ENCODE peak calls at places on chromosomes 12 and 14, in nine cellular contexts. P is cardiac muscle cell; Y is Panc1; B is right lobe of liver; M is fibroblast of pulmonary artery; U is spleen; D is transverse colon; S is left ventricle myocardium inferior; N is effector memory CD4-positive, alpha-beta T cell. G is an unnamed sample.

GRCh38 chr12:51388066-51388799 is 3.0 kb downstream of the GALNT6 start:
- DNase-seq in P (peak), D (no peak), N (no peak), Y (no peak), B (no peak), U (no peak), S (no peak), M (peak), G (peak)

GRCh38 chr14:88029500-88029899 is 24.6 kb downstream of the GPR65 start:
- DNase-seq in B (no peak), Y (no peak), U (no peak), D (no peak), N (no peak), S (no peak), P (no peak), M (no peak), G (no peak)

GRCh38 chr12:659090-659683 is 4.1 kb downstream of the NINJ2 start:
- DNase-seq in P (no peak), Y (no peak), M (no peak), D (no peak), S (no peak), B (peak), U (no peak), N (no peak), G (no peak)

GRCh38 chr14:77844802-77845201 is 44.9 kb downstream of the ADCK1 start:
- DNase-seq in U (no peak), N (no peak), D (no peak), P (no peak), B (no peak), Y (no peak), M (no peak), S (no peak), G (no peak)

GRCh38 chr12:27233814-27234213 is 10.3 kb upstream of the STK38L start:
- DNase-seq in P (no peak), Y (no peak), U (no peak), S (no peak), D (no peak), N (no peak), M (no peak), B (no peak), G (no peak)

GRCh38 chr14:25049127-25049558 is 804 bp downstream of the STXBP6 start:
- DNase-seq in U (no peak), N (no peak), B (no peak), D (peak), M (peak), P (peak), S (no peak), Y (no peak), G (no peak)

GRCh38 chr12:70246580-70246979 is 3.3 kb downstream of the CNOT2 start:
- DNase-seq in D (no peak), B (no peak), P (no peak), N (no peak), Y (no peak), U (no peak), M (no peak), S (no peak), G (no peak)

GRCh38 chr12:77537648-77538047 is 293.0 kb upstream of the NAV3 start:
- DNase-seq in B (no peak), P (peak), D (no peak), M (peak), Y (no peak), U (no peak), N (no peak), S (no peak), G (no peak)

GRCh38 chr14:32757568-32757967 is 181.1 kb upstream of the NPAS3 start:
- DNase-seq in P (no peak), B (no peak), U (no peak), N (no peak), S (no peak), Y (no peak), D (no peak), M (peak), G (no peak)

GRCh38 chr12:2615665-2616387 is 178.9 kb upstream of the FKBP4 start:
- DNase-seq in U (peak), M (peak), S (peak), N (no peak), Y (no peak), P (peak), B (no peak), D (no peak), G (no peak)
- H3K4me3 ChIP-seq in U (no peak), M (no peak), S (no peak), N (no peak), Y (no peak), P (no peak), B (no peak), D (no peak), G (no peak)

GRCh38 chr12:48182659-48183058 is 785 bp upstream of the CCDC184 start:
- DNase-seq in P (no peak), N (no peak), U (no peak), S (no peak), M (no peak), D (no peak), Y (no peak), B (no peak), G (no peak)

GRCh38 chr12:48183876-48184548 is 568 bp downstream of the CCDC184 start:
- DNase-seq in M (no peak), B (no peak), Y (no peak), U (no peak), S (no peak), P (no peak), D (no peak), N (no peak), G (no peak)

GRCh38 chr12:48184549-48184922 is 1.1 kb downstream of the CCDC184 start:
- DNase-seq in S (no peak), Y (no peak), M (no peak), N (no peak), B (no peak), P (no peak), U (no peak), D (no peak), G (no peak)

GRCh38 chr12:48183091-48183875 is at the start of gene CCDC184:
- DNase-seq in Y (peak), S (peak), U (peak), B (peak), D (peak), N (peak), P (peak), M (peak), G (peak)

GRCh38 chr12:48185181-48185919 is 1.9 kb downstream of the CCDC184 start:
- DNase-seq in S (no peak), D (no peak), N (no peak), P (peak), U (no peak), M (no peak), B (no peak), Y (no peak), G (no peak)
- H3K4me3 ChIP-seq in S (peak), D (no peak), N (no peak), P (no peak), U (no peak), M (no peak), B (no peak), Y (no peak), G (no peak)

GRCh38 chr14:105474478-105475268 is at the start of gene CRIP2:
- DNase-seq in B (no peak), N (peak), U (no peak), S (peak), P (peak), D (no peak), Y (no peak), M (peak), G (no peak)

GRCh38 chr14:105473033-105473676 is 1.5 kb upstream of the CRIP2 start:
- DNase-seq in D (no peak), Y (no peak), M (no peak), B (no peak), S (peak), P (no peak), N (no peak), U (no peak), G (no peak)

GRCh38 chr14:105475269-105475915 is 771 bp downstream of the CRIP2 start:
- DNase-seq in M (no peak), S (no peak), P (no peak), N (no peak), Y (no peak), B (peak), D (no peak), U (no peak), G (no peak)

GRCh38 chr14:105472496-105472991 is 2.1 kb upstream of the CRIP2 start:
- DNase-seq in M (no peak), B (peak), D (no peak), S (peak), U (no peak), N (no peak), P (no peak), Y (no peak), G (no peak)

DNA sequence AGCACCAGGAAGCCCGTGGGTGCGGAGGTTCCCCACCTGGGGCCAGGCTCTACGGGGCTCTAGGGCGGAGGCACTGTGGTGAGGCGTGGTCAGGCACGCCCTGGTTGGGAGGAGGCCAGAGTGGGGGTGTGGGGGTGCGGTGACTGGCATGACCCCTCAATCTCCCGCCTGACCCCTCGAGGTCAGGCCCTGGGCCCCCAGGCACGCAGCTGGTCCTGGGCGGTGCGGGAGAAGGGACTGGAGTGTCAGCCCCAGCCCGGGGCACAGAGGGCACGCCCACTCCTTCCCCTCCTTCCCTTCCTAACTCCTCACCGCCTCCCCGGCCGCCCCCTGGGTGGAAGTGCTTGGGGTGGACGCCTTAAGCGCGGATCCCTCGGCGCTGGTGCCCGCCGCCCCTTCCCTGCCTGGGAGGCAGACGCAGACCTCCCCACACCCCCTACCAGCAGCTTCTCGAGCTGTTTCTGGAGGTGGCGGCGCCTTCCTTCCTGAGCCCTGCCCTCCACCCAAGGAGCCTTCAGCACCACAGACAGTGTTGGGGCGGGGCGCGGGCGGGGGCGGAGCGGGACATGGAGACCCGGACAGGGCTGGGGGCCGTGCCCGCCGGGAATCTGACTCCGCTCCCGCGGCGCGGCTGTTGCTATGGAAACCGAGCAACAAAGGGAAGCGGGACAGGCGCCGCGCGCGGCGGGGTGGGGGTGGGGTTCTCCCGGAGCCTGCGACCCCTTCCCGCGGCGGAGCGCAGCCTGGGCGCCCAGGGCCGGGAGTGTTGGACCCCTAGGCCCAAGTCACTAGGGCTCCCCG is 744 bp upstream of the CRIP2 start:
- DNase-seq in N (peak), D (peak), S (peak), B (peak), U (peak), M (peak), P (peak), Y (no peak), G (peak)
- H3K4me3 ChIP-seq in N (peak), D (peak), S (peak), B (peak), U (peak), M (peak), P (peak), Y (peak), G (peak)

DNA sequence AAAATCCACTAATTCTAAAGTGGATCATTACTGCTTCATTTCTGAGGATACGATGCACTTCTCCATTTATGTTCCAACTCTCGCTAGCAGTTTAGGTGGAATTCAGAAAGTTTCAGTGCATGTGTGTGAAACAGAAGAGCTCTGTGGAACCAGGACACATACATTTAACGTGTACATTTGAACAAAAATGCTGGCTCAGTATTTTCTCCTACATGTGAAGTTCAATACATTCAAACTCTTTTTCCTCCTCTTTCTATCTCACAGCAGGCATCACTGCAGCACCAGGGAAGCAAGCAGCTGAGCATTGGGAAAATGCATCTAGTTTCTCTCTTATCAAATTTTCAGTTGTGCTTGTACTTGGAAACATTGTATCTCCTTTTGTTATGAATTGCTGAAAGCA is 169.4 kb upstream of the CNTN1 start:
- DNase-seq in N (no peak), B (no peak), Y (no peak), U (no peak), S (no peak), M (no peak), P (no peak), D (no peak), G (no peak)
- H3K4me3 ChIP-seq in N (no peak), B (no peak), Y (no peak), U (no peak), S (no peak), M (no peak), P (no peak), D (no peak), G (no peak)

GRCh38 chr12:89928467-89928866 is 219.8 kb upstream of the ATP2B1 start:
- DNase-seq in S (no peak), Y (no peak), D (no peak), P (no peak), N (no peak), U (no peak), B (no peak), M (no peak), G (no peak)

GRCh38 chr12:89924191-89924590 is 215.6 kb upstream of the ATP2B1 start:
- DNase-seq in U (no peak), N (no peak), S (no peak), D (no peak), Y (no peak), M (no peak), P (no peak), B (no peak), G (no peak)

GRCh38 chr12:89932950-89933349 is 224.3 kb upstream of the ATP2B1 start:
- DNase-seq in N (no peak), Y (no peak), D (no peak), S (no peak), U (no peak), M (no peak), P (no peak), B (no peak), G (no peak)

GRCh38 chr12:89927226-89927698 is 218.6 kb upstream of the ATP2B1 start:
- DNase-seq in U (no peak), S (no peak), Y (no peak), N (no peak), D (no peak), M (no peak), P (no peak), B (no peak), G (no peak)
- H3K4me3 ChIP-seq in U (no peak), S (no peak), Y (no peak), N (no peak), D (no peak), M (no peak), P (no peak), B (no peak), G (no peak)

GRCh38 chr12:126189856-126190255 is 1124.6 kb downstream of the AACS start:
- DNase-seq in B (no peak), Y (no peak), U (no peak), D (no peak), M (no peak), S (no peak), P (no peak), N (no peak), G (no peak)

GRCh38 chr12:126191949-126192348 is 1126.7 kb downstream of the AACS start:
- DNase-seq in N (no peak), U (no peak), S (no peak), B (no peak), Y (no peak), M (no peak), P (no peak), D (no peak), G (no peak)

GRCh38 chr12:126193190-126193589 is 1128.0 kb downstream of the AACS start:
- DNase-seq in M (no peak), N (no peak), P (no peak), D (no peak), S (no peak), Y (no peak), B (no peak), U (no peak), G (no peak)

GRCh38 chr12:126196263-126196662 is 1131.0 kb downstream of the AACS start:
- DNase-seq in P (no peak), Y (no peak), N (no peak), M (no peak), U (no peak), S (no peak), B (no peak), D (no peak), G (no peak)

DNA sequence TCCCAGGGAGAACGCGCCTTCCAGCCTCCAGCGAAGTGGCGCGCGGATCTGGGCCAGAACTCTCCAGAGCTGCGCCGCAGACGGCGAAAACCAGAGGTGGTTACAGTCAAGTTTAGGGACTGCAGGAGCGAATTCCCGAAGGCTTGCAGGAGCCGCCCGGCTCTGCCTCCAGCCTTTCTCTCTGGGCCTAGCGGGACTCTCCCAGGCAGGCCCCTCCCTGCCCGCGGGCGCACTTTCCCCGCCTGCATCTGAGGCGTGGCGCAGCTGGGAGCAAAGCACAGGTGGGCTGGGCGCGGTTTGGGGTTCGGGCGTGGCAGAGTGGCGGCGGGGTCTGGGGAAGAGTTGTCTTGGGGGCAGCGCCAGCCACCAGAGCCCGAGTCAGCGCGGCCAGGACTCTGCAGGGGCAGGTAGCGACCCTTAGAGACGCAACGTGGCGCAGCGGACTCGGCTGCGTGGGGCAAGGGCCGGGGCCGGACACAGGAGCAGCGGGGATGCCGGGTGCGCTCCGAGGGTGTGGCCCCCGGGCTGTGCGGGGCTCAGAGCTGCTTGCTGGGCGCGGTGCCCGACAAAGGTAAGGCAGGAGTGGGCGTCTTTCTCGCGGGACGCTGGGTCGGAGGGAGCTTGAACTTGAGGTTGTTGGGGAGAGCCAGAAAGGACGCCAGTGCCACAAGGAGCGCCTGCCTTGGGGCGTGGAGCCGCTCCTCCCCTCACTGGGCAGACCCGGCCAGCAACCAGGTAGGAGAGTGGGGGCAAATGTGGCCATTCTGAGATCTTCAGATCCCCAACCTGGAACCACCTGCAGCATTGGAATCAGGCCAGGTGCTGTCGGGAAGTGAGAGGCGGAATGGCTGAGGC is 1126.0 kb downstream of the AACS start:
- DNase-seq in U (peak), Y (no peak), D (no peak), M (peak), B (no peak), N (no peak), S (no peak), P (peak), G (peak)
- H3K4me3 ChIP-seq in U (peak), Y (peak), D (no peak), M (peak), B (no peak), N (no peak), S (peak), P (peak), G (peak)

GRCh38 chr14:68291820-68292219 is 472.2 kb downstream of the RAD51B start:
- DNase-seq in S (no peak), D (no peak), B (no peak), N (no peak), U (no peak), M (no peak), Y (no peak), P (no peak), G (peak)

GRCh38 chr14:68297011-68297410 is 477.4 kb downstream of the RAD51B start:
- DNase-seq in P (no peak), S (no peak), D (no peak), U (no peak), Y (no peak), N (no peak), B (no peak), M (no peak), G (no peak)

GRCh38 chr14:68295316-68295816 is 475.8 kb downstream of the RAD51B start:
- DNase-seq in N (no peak), U (peak), Y (no peak), P (peak), S (peak), B (no peak), D (peak), M (peak), G (no peak)

GRCh38 chr14:68292467-68293334 is 473.1 kb downstream of the RAD51B start:
- DNase-seq in U (no peak), M (peak), D (peak), Y (no peak), B (no peak), P (peak), S (no peak), N (no peak), G (no peak)

GRCh38 chr14:68293404-68293803 is 473.8 kb downstream of the RAD51B start:
- DNase-seq in D (peak), S (no peak), M (no peak), N (no peak), B (no peak), P (no peak), U (peak), Y (no peak), G (no peak)
- H3K4me3 ChIP-seq in D (no peak), S (no peak), M (no peak), N (no peak), B (no peak), P (no peak), U (no peak), Y (no peak), G (no peak)

DNA sequence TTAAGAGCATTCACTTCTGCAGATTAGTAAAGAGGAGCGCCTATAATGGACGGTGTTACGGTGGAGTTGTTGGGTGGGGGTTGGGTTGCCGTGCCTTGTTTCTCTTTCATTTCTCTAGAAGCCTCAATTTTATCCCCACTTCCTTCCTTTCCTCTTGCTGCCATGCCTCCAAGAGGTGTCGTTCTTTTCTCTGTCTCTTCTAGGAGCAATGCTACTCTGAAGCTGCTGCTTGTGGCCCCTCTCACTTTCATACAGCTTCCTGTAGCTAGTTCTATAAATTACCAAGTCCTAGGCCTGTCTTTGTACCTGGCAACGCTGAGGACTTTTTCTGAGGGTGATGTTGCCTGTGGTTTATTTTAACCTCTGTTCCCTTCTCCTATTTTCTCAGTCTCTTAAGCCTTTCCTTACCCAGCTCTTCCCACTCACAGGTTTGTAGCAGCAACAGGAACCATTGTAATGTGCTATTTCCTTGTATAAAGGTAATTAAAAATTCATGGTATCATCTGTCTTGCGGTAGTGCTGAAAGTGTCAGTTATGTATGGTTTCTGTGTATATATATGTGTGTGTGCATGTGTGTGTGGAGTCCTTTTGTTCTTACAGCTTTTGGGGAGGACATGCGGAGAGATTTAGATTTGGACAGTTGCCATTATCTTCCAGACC is 44.0 kb downstream of the DDHD1 start:
- DNase-seq in B (no peak), P (no peak), Y (no peak), U (no peak), M (no peak), D (peak), N (peak), S (no peak), G (no peak)
- H3K4me3 ChIP-seq in B (peak), P (no peak), Y (no peak), U (peak), M (no peak), D (no peak), N (peak), S (peak), G (no peak)

DNA sequence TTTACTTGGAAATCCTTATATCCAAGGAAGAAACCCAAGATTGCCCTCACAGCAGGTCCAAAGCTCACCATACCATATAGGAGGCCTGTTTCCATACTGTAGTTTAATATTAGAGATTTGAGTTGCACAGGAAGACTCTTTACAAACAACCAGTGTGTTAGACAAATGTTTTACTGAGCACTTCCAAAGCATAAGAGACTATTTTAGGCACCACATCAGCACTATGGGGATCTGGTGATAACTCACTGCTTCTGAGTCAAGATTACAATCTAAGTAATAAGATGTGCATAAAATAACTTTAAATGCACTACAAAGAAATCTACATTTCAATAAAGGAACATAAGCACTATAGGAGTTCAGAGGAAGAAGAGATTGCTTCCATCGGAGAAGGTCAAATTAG is 71.4 kb downstream of the SPPL3 start:
- DNase-seq in S (no peak), U (no peak), B (no peak), P (no peak), Y (no peak), D (no peak), M (no peak), N (no peak), G (no peak)
- H3K4me3 ChIP-seq in S (no peak), U (no peak), B (no peak), P (no peak), Y (no peak), D (no peak), M (no peak), N (no peak), G (no peak)

G was measured in NT2/D1.